ENCODE peak calls at places on chromosomes 3 and 15, in six cellular contexts. Q is GM12891, A is IMR-90, K is right lobe of liver, G is heart left ventricle, L is body of pancreas. R is an unnamed sample.
A peak's percentile ranks its signal among the peaks of the same experiment; 100 is the strongest.

GRCh38 chr3:141498592-141499223 is 11.9 kb downstream of the RASA2 start:
- DNase-seq in K (no peak), G (peak; percentile 33), Q (no peak), L (peak; percentile 33), A (no peak), R (peak; percentile 76)

GRCh38 chr15:48433226-48433886 is 102.1 kb downstream of the DUT start:
- DNase-seq in G (no peak), Q (no peak), L (no peak), A (peak; percentile 73), K (no peak), R (no peak)

GRCh38 chr15:100001405-100001804 is 268.2 kb upstream of the LYSMD4 start:
- DNase-seq in Q (no peak), L (no peak), A (no peak), G (no peak), K (no peak), R (no peak)

GRCh38 chr3:40847571-40847992 is 322.8 kb downstream of the ZNF621 start:
- DNase-seq in L (peak; percentile 6), A (no peak), G (peak; percentile 21), K (no peak), Q (no peak), R (no peak)

GRCh38 chr3:194134231-194134756 is 1.7 kb upstream of the HES1 start:
- DNase-seq in L (no peak), Q (no peak), G (peak; percentile 80), A (no peak), K (no peak), R (peak; percentile 79)

GRCh38 chr3:73954506-73954905 is 329.8 kb upstream of the PDZRN3 start:
- DNase-seq in K (no peak), A (no peak), L (no peak), G (no peak), Q (no peak), R (no peak)

GRCh38 chr15:77144492-77145070 is 73.7 kb upstream of the TSPAN3 start:
- DNase-seq in G (no peak), L (no peak), A (peak; percentile 97), Q (no peak), K (no peak), R (no peak)

GRCh38 chr3:63937661-63938651 is 25.8 kb upstream of the SCAANT1 start:
- DNase-seq in G (no peak), K (no peak), A (no peak), Q (no peak), L (peak; percentile 39), R (peak; percentile 69)

GRCh38 chr3:71998995-71999673 is 214.2 kb upstream of the PROK2 start:
- DNase-seq in Q (no peak), L (no peak), G (no peak), K (no peak), A (peak; percentile 89), R (no peak)

GRCh38 chr3:26049956-26050355 is 260.1 kb downstream of the OXSM start:
- DNase-seq in K (no peak), Q (no peak), A (no peak), G (no peak), L (no peak), R (no peak)

GRCh38 chr3:105880681-105881290 is 12.0 kb upstream of the CBLB start:
- DNase-seq in K (no peak), Q (no peak), L (no peak), G (no peak), A (peak; percentile 66), R (no peak)

GRCh38 chr15:31264534-31265089 is 62.0 kb upstream of the KLF13 start:
- DNase-seq in L (no peak), G (peak; percentile 2), A (no peak), K (no peak), Q (no peak), R (no peak)

GRCh38 chr3:29850641-29851040 is 569.8 kb downstream of the RBMS3 start:
- DNase-seq in K (no peak), Q (no peak), L (no peak), A (no peak), G (no peak), R (no peak)

GRCh38 chr3:37779289-37780152 is 82.2 kb upstream of the CTDSPL start:
- DNase-seq in Q (peak; percentile 54), G (peak; percentile 51), A (peak; percentile 82), L (peak; percentile 30), K (no peak), R (peak; percentile 80)

GRCh38 chr15:31347067-31347975 is 20.7 kb downstream of the KLF13 start:
- DNase-seq in L (no peak), A (no peak), K (peak; percentile 54), Q (no peak), G (no peak), R (no peak)

GRCh38 chr15:90885432-90886290 is 1.4 kb downstream of the FES start:
- DNase-seq in Q (peak; percentile 70), A (peak; percentile 51), L (peak; percentile 79), G (peak; percentile 84), K (peak; percentile 83), R (peak; percentile 92)

GRCh38 chr15:40106203-40107161 is 2.2 kb downstream of the BMF start:
- DNase-seq in G (no peak), Q (no peak), K (peak; percentile 85), A (peak; percentile 49), L (peak; percentile 94), R (peak; percentile 88)
- TF ChIP-seq POLR2A in G (no peak), Q (no peak), K (no peak), A (no peak), L (peak; percentile 59), R (no peak)

GRCh38 chr3:65746848-65747247 is 291.9 kb downstream of the MAGI1 start:
- DNase-seq in Q (no peak), G (no peak), A (no peak), K (no peak), L (no peak), R (no peak)

GRCh38 chr3:65749066-65749465 is 289.7 kb downstream of the MAGI1 start:
- DNase-seq in L (no peak), K (no peak), A (peak; percentile 17), G (no peak), Q (no peak), R (no peak)

GRCh38 chr3:65751123-65751700 is 287.5 kb downstream of the MAGI1 start:
- DNase-seq in K (no peak), Q (no peak), L (peak; percentile 65), G (peak; percentile 20), A (peak; percentile 34), R (peak; percentile 9)

GRCh38 chr3:65745306-65745705 is 293.4 kb downstream of the MAGI1 start:
- DNase-seq in L (no peak), Q (no peak), A (no peak), K (no peak), G (no peak), R (no peak)

GRCh38 chr3:65748326-65748725 is 290.4 kb downstream of the MAGI1 start:
- DNase-seq in Q (no peak), A (no peak), G (no peak), K (no peak), L (no peak), R (no peak)
- TF ChIP-seq POLR2A in Q (no peak), A (no peak), G (no peak), K (no peak), L (no peak), R (no peak)

DNA sequence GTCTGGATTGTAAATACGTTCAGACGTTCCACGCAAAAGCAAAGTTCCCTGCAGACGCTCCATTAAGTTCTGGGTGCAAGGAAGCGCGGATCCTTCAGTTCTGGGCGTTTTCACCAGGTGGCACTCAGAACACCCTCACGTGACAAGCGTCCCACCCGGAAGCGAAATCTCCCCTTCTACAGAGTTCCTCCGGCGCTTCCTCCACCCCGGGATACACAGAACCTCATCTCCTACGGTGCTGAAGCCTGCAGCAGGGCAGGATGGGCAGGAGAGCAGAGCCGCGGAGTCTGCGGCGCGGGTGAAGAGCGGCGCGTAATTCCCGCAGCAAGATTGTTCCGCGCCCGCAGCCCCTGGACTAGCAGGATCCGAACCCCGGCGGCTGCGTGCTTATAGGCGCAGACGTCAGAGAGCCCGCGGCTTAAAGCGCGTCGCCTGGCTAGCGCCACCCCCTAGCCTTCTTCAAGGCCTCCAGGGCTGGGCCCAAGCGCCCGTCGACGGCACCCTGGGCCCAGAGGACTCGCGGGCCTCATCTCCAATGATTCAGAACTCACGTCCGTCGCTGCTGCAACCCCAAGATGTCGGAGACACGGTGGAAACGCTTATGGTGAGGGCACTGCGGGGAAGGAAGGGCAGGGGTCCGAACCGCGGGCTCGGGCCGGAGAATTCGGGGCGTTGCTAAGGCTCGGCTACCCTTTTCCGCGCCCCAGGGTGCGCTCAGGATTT is at the start of gene SLC25A38:
- DNase-seq in Q (peak; percentile 65), K (peak; percentile 87), L (peak; percentile 83), G (peak; percentile 69), A (peak; percentile 85), R (no peak)
- TF ChIP-seq POLR2A in Q (peak; percentile 69), K (peak; percentile 60), L (peak; percentile 29), G (no peak), A (peak; percentile 66), R (no peak)

DNA sequence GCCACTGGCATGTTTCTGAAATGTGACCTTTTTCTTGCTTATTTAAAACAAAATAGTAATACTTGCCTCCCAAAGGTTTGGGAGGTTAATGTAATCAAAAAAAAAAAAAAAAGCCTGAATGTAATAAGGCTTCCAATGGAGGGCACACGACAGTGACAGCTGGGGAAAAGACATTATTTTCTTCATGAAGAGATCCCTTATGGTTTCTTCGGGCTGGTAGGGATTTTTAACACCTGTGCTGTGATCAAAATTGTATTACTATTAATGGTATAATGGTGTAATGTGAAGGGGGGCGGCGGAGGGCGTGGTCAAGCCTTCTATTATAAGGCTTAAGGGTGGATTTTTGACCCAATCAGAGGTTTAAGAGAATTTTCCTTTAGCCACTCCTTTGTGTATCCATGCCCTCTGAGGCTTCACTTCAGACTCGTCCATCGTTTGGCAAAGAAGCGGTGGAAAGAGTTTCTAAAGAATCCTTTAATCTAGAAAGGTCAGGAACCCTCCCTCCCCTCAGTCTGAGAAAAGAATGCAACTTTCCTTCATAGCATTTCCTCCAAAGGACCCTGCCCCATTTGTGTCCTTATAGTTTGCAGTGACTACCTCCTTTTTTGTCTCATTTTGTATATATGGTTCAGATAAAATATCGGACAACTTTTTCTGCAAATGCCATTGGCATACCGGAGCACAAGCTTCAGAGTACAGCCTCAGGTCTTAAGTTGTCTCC is 89.5 kb upstream of the CHD2 start:
- DNase-seq in K (no peak), Q (no peak), G (peak; percentile 75), A (peak; percentile 78), L (peak; percentile 84), R (peak; percentile 78)
- TF ChIP-seq POLR2A in K (peak; percentile 29), Q (no peak), G (peak; percentile 62), A (peak; percentile 59), L (peak; percentile 40), R (peak; percentile 81)

DNA sequence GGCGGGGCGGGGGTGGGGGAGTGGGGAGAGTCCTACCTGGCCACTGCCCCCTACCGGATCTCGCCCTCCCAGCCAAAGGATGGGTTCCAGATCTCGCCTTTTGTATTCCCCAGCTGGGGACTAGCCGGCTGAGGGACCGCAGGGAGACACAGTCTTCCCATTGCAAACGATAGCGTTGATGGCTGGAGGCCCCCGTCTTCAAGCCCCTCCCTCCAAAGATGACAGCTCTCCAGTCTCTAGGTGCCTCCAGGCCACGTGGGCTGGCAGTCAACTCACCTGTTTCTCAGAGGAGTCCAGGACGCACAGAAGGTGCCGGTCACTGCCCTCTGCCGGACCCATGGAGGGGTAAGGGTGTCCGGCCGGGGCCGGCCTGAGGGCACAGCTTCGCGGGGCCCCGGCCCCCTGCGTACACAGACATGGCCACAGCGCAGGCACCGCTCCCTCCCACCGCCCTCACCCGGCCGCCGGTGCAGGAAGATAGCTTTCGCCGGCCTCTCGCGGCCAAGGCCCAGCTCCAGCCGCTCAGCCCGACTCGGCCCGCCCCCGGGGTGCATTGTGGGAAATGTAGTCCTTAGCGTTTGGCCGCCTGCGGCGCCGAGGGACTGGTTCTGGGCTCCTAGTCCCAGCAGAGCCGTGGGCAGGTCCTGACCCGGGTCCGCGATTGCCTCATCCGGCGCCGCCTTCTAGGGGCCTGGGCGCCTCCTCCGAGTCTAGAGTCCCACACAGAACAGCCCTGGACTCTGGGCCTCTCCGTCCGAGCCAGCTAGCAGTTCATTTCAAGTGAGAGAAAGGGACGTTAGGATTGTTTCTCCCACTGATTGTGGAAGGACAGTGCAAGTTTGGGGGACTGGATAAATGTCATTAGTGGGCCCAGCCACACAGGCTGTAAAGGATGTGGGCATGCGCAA is at the start of gene MON1A:
- DNase-seq in A (peak; percentile 82), Q (peak; percentile 88), G (peak; percentile 97), L (peak; percentile 96), K (peak; percentile 98), R (peak; percentile 95)
- TF ChIP-seq POLR2A in A (no peak), Q (peak; percentile 42), G (peak; percentile 76), L (peak; percentile 52), K (peak; percentile 77), R (peak; percentile 63)